ENCODE peak calls at places on chromosomes 4 and X, in five cellular contexts. S is right atrium auricular region, Z is mucosa of descending colon, R is pancreas, I is endodermal cell. X is an unnamed sample.

GRCh38 chr4:182015893-182016292 is 227.3 kb upstream of the TENM3 start:
- DNase-seq in I (no peak), Z (no peak), S (no peak), R (no peak), X (no peak)

GRCh38 chrX:40097101-40097491 is 662 bp downstream of the BCOR start:
- DNase-seq in R (peak; percentile 39), Z (no peak), S (no peak), I (no peak), X (no peak)

GRCh38 chrX:98231003-98231402 is 1347.3 kb downstream of the RPA4 start:
- DNase-seq in R (no peak), S (no peak), I (no peak), Z (no peak), X (no peak)

GRCh38 chrX:27890611-27891010 is 82.8 kb downstream of the MAGEB10 start:
- DNase-seq in I (no peak), Z (no peak), R (no peak), S (no peak), X (no peak)

GRCh38 chr4:9608300-9608699 is 164.1 kb downstream of the DEFB131A start:
- DNase-seq in S (no peak), R (no peak), I (no peak), Z (no peak), X (no peak)

GRCh38 chrX:125402807-125403206 is 83.1 kb downstream of the TEX13C start:
- DNase-seq in R (no peak), S (no peak), Z (no peak), I (no peak), X (no peak)

GRCh38 chr4:41819621-41820020 is 71.1 kb upstream of the PHOX2B start:
- DNase-seq in Z (no peak), R (no peak), I (no peak), S (no peak), X (no peak)

GRCh38 chrX:50813843-50814661 is at the start of gene SHROOM4:
- DNase-seq in R (no peak), S (peak; percentile 59), I (peak; percentile 82), Z (peak; percentile 62), X (peak; percentile 40)

GRCh38 chr4:82708982-82709381 is 89.6 kb downstream of the SCD5 start:
- DNase-seq in S (no peak), I (peak; percentile 25), R (no peak), Z (no peak), X (no peak)

GRCh38 chr4:1722551-1723071 is 1.3 kb downstream of the TACC3 start:
- DNase-seq in S (no peak), R (no peak), I (no peak), Z (no peak), X (peak; percentile 14)

DNA sequence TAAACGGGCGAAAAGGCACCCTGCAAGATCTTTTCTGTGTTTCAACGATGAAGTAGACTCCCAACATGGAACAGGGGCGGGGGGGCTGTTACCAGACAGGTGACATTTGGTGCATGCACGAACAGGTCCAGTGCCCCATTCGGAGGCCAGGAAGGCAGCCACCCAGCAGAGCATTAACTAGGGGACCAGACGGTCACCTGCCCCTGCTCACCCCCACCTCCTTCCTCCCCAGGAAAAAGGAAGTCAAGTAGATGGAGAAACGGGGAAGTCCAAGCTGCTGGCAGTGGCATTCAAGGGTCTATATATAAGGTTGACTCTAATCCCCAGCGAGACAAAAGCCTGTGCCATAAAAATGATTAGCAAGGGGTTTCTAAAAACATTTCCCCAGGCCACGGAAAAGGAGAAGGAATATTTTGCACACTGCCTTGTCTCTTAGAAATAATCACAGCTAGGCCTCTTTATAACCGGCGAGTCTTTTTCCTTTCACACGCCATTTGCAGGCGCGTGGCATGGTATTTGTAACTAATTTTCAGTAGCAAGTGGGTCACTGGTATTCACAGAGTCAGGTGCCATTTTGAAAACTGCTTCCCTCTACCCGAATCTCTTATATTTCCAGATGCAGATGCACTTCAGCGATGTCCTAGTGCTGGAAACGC is 1.2 kb upstream of the TMSB4X start:
- DNase-seq in S (no peak), R (no peak), I (peak; percentile 58), Z (peak; percentile 49), X (peak; percentile 19)
- H3K4me1 ChIP-seq in S (no peaks in the 10 kb centered on the region), R (peaks cover 15% of the 10 kb centered on the region), I (no peaks in the 10 kb centered on the region), Z (peaks cover 2% of the 10 kb centered on the region), X (peaks cover 12% of the 10 kb centered on the region)

DNA sequence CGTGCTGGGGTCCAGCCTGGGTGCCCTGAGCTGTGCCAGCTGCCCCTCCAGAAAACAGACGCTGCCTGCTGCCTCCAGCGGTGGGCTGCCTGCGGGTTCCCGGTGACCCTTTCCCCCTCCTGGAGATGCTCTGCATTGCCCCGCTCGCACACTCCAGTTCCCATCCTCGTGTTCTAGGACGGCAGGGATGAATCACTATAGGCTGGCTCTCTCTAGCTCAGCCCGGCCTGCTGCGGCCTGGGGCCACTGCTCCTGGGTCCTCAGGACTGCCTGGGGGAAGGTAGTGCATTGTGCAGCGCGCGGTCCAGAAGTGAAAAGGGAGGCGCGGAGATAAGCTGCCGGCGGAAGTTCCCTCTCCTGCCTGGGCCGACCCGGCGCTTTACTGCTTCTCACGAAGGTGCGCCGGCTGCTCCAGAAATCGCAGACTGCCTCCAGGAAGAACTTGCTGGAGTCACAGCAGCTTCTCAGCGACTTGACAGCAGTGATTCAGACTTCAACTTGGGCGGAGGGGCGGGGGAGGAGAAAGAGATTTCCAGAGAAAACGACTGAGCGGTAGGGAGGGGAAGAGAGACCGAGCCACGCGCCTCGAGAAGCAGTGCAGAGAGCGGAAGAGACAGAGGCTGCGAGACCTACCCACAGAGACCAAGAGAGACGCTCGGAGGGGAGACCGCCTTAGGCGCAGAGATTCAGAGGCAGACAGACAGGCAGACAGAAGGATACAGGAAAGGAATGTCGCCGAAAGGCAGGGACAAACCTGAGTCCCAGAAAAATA is 6.7 kb upstream of the MSX1 start:
- DNase-seq in R (no peak), S (no peak), Z (peak; percentile 31), I (peak; percentile 88), X (no peak)
- TF ChIP-seq CTCF in R (no peak), S (no peak), Z (no peak), I (peak; percentile 83), X (no peak)

GRCh38 chrX:2327423-2327822 is 173.4 kb downstream of the DHRSX start:
- DNase-seq in R (no peak), I (no peak), S (no peak), Z (no peak), X (no peak)
- H3K36me3 ChIP-seq in R (no peaks in the 10 kb centered on the region), I (no peaks in the 10 kb centered on the region), S (no peaks in the 10 kb centered on the region), Z (no peaks in the 10 kb centered on the region), X (no peaks in the 10 kb centered on the region)

GRCh38 chr4:184421558-184422155 is 52.7 kb downstream of the IRF2 start:
- DNase-seq in I (no peak), Z (no peak), R (no peak), S (no peak), X (no peak)
- H3K4me1 ChIP-seq in I (no peaks in the 10 kb centered on the region), Z (peaks cover 12% of the 10 kb centered on the region), R (no peaks in the 10 kb centered on the region), S (no peaks in the 10 kb centered on the region), X (peaks cover 78% of the 10 kb centered on the region)

X was measured in left ventricle myocardium inferior.